ENCODE peak calls at places on chromosome 2, in ten cellular contexts. One of them, this sample, is unnamed.

GRCh38 chr2:152354069-152354755 is 19.2 kb downstream of the FMNL2 start:
- DNase-seq in kidney epithelial cell: no peak
- DNase-seq in endothelial cell of umbilical vein: no peak
- DNase-seq in neural progenitor cell: no peak
- DNase-seq in CD14-positive monocyte: no peak
- DNase-seq in B cell: no peak
- DNase-seq in thoracic aorta: no peak
- DNase-seq in glutamatergic neuron: no peak
- DNase-seq in body of pancreas: no peak
- DNase-seq in upper lobe of right lung: no peak
- DNase-seq in this sample: no peak

GRCh38 chr2:31813016-31813415 is 197.8 kb downstream of the MEMO1 start:
- DNase-seq in thoracic aorta: no peak
- DNase-seq in endothelial cell of umbilical vein: no peak
- DNase-seq in CD14-positive monocyte: no peak
- DNase-seq in glutamatergic neuron: no peak
- DNase-seq in body of pancreas: no peak
- DNase-seq in neural progenitor cell: no peak
- DNase-seq in B cell: no peak
- DNase-seq in kidney epithelial cell: no peak
- DNase-seq in upper lobe of right lung: no peak
- DNase-seq in this sample: no peak

GRCh38 chr2:198314559-198315153 is 510.3 kb downstream of the PLCL1 start:
- DNase-seq in thoracic aorta: no peak
- DNase-seq in neural progenitor cell: peak
- DNase-seq in kidney epithelial cell: no peak
- DNase-seq in glutamatergic neuron: no peak
- DNase-seq in CD14-positive monocyte: no peak
- DNase-seq in body of pancreas: no peak
- DNase-seq in upper lobe of right lung: no peak
- DNase-seq in endothelial cell of umbilical vein: peak
- DNase-seq in B cell: peak
- DNase-seq in this sample: peak

GRCh38 chr2:9909106-9909505 is 42.4 kb upstream of the GRHL1 start:
- DNase-seq in upper lobe of right lung: no peak
- DNase-seq in CD14-positive monocyte: no peak
- DNase-seq in endothelial cell of umbilical vein: no peak
- DNase-seq in thoracic aorta: no peak
- DNase-seq in neural progenitor cell: no peak
- DNase-seq in B cell: no peak
- DNase-seq in kidney epithelial cell: no peak
- DNase-seq in glutamatergic neuron: no peak
- DNase-seq in body of pancreas: no peak
- DNase-seq in this sample: no peak

GRCh38 chr2:128642801-128643200 is 324.1 kb upstream of the HS6ST1 start:
- DNase-seq in endothelial cell of umbilical vein: no peak
- DNase-seq in glutamatergic neuron: no peak
- DNase-seq in B cell: no peak
- DNase-seq in upper lobe of right lung: peak
- DNase-seq in thoracic aorta: no peak
- DNase-seq in neural progenitor cell: no peak
- DNase-seq in CD14-positive monocyte: no peak
- DNase-seq in body of pancreas: no peak
- DNase-seq in kidney epithelial cell: no peak
- DNase-seq in this sample: no peak

GRCh38 chr2:158743899-158744298 is 51.2 kb upstream of the DAPL1 start:
- DNase-seq in kidney epithelial cell: no peak
- DNase-seq in neural progenitor cell: no peak
- DNase-seq in endothelial cell of umbilical vein: no peak
- DNase-seq in B cell: no peak
- DNase-seq in CD14-positive monocyte: no peak
- DNase-seq in body of pancreas: no peak
- DNase-seq in thoracic aorta: no peak
- DNase-seq in glutamatergic neuron: no peak
- DNase-seq in upper lobe of right lung: no peak
- DNase-seq in this sample: no peak

GRCh38 chr2:217610411-217610814 is 392.4 kb downstream of the TNS1 start:
- DNase-seq in thoracic aorta: no peak
- DNase-seq in kidney epithelial cell: no peak
- DNase-seq in neural progenitor cell: no peak
- DNase-seq in endothelial cell of umbilical vein: no peak
- DNase-seq in CD14-positive monocyte: no peak
- DNase-seq in body of pancreas: peak
- DNase-seq in B cell: no peak
- DNase-seq in glutamatergic neuron: no peak
- DNase-seq in upper lobe of right lung: no peak
- DNase-seq in this sample: peak

GRCh38 chr2:216344958-216345315 is 27.3 kb downstream of the MARCHF4 start:
- DNase-seq in body of pancreas: no peak
- DNase-seq in neural progenitor cell: no peak
- DNase-seq in glutamatergic neuron: no peak
- DNase-seq in thoracic aorta: no peak
- DNase-seq in kidney epithelial cell: no peak
- DNase-seq in upper lobe of right lung: no peak
- DNase-seq in B cell: no peak
- DNase-seq in CD14-positive monocyte: no peak
- DNase-seq in endothelial cell of umbilical vein: no peak
- DNase-seq in this sample: no peak

DNA sequence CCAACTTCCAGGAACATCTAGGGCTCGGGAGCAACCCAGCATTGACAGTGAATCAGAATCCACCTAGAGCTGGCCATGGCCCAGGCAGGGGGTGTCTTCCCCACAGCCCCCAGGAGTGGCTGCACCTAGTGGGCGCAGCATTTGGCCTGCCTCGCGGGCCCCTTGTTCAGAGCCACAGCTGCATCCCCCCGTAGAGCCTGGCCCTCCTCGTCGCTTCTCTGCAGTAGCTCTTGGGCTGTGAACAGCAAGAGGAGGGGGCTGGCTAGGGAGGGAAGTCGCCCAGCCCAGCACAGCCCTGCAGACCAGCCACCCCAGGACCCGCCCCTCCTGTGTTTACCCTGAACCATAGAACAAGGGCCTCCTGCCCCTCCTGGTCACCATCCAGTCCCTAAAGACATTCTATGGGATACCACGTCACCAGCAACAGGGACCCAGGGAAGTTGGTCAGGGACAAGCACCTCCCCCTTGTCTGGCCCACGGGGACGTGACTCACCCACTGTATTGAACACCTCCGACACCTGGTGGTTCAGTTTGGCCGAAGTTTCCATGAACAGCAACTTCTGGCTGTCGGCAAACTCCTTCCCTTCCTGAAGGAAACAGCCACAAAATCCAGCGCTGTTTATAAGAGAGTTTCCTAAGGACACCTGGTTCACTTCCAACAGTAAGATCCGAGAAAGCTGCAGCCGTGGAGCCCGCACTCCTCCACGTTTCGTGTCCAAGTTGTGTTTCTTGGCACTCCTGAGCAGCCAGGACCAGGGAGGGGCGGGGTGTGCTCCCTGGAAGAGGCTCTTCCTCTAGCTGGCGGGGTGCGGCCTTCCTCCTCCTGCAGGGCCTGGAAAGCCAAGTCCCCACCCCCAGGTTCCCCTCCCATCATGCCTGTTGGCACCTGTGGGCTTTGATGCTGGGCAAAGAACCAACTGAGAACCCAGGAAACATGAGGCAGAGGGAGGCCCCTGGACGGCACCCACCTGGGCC is 8.8 kb downstream of the PRLH start:
- DNase-seq in thoracic aorta: no peak
- DNase-seq in neural progenitor cell: no peak
- DNase-seq in endothelial cell of umbilical vein: no peak
- DNase-seq in kidney epithelial cell: no peak
- DNase-seq in body of pancreas: peak
- DNase-seq in glutamatergic neuron: no peak
- DNase-seq in B cell: no peak
- DNase-seq in upper lobe of right lung: peak
- DNase-seq in CD14-positive monocyte: no peak
- DNase-seq in this sample: peak
- TF ChIP-seq CTCF in thoracic aorta: no peak
- TF ChIP-seq CTCF in neural progenitor cell: no peak
- TF ChIP-seq CTCF in endothelial cell of umbilical vein: no peak
- TF ChIP-seq CTCF in kidney epithelial cell: no peak
- TF ChIP-seq CTCF in body of pancreas: peak
- TF ChIP-seq CTCF in glutamatergic neuron: no peak
- TF ChIP-seq CTCF in B cell: no peak
- TF ChIP-seq CTCF in upper lobe of right lung: no peak
- TF ChIP-seq CTCF in CD14-positive monocyte: no peak
- TF ChIP-seq CTCF in this sample: peak

GRCh38 chr2:99439989-99440388 is 49.8 kb downstream of the REV1 start:
- DNase-seq in kidney epithelial cell: no peak
- DNase-seq in upper lobe of right lung: no peak
- DNase-seq in thoracic aorta: no peak
- DNase-seq in endothelial cell of umbilical vein: no peak
- DNase-seq in neural progenitor cell: no peak
- DNase-seq in B cell: no peak
- DNase-seq in CD14-positive monocyte: no peak
- DNase-seq in glutamatergic neuron: no peak
- DNase-seq in body of pancreas: no peak
- DNase-seq in this sample: no peak

GRCh38 chr2:99445065-99445464 is 44.8 kb downstream of the REV1 start:
- DNase-seq in glutamatergic neuron: no peak
- DNase-seq in CD14-positive monocyte: no peak
- DNase-seq in thoracic aorta: no peak
- DNase-seq in upper lobe of right lung: no peak
- DNase-seq in kidney epithelial cell: no peak
- DNase-seq in endothelial cell of umbilical vein: no peak
- DNase-seq in B cell: no peak
- DNase-seq in body of pancreas: no peak
- DNase-seq in neural progenitor cell: no peak
- DNase-seq in this sample: no peak

GRCh38 chr2:99448556-99448955 is 41.3 kb downstream of the REV1 start:
- DNase-seq in CD14-positive monocyte: no peak
- DNase-seq in body of pancreas: no peak
- DNase-seq in glutamatergic neuron: no peak
- DNase-seq in upper lobe of right lung: no peak
- DNase-seq in kidney epithelial cell: peak
- DNase-seq in neural progenitor cell: no peak
- DNase-seq in endothelial cell of umbilical vein: peak
- DNase-seq in thoracic aorta: no peak
- DNase-seq in B cell: no peak
- DNase-seq in this sample: no peak

GRCh38 chr2:99444222-99444621 is 45.6 kb downstream of the REV1 start:
- DNase-seq in kidney epithelial cell: no peak
- DNase-seq in thoracic aorta: no peak
- DNase-seq in CD14-positive monocyte: no peak
- DNase-seq in upper lobe of right lung: no peak
- DNase-seq in glutamatergic neuron: no peak
- DNase-seq in body of pancreas: no peak
- DNase-seq in endothelial cell of umbilical vein: no peak
- DNase-seq in B cell: no peak
- DNase-seq in neural progenitor cell: no peak
- DNase-seq in this sample: no peak

GRCh38 chr2:99442837-99443236 is 47.0 kb downstream of the REV1 start:
- DNase-seq in glutamatergic neuron: no peak
- DNase-seq in B cell: peak
- DNase-seq in body of pancreas: no peak
- DNase-seq in CD14-positive monocyte: no peak
- DNase-seq in neural progenitor cell: peak
- DNase-seq in endothelial cell of umbilical vein: peak
- DNase-seq in kidney epithelial cell: no peak
- DNase-seq in thoracic aorta: no peak
- DNase-seq in upper lobe of right lung: no peak
- DNase-seq in this sample: no peak
- TF ChIP-seq CTCF in glutamatergic neuron: no peak
- TF ChIP-seq CTCF in B cell: no peak
- TF ChIP-seq CTCF in body of pancreas: peak
- TF ChIP-seq CTCF in CD14-positive monocyte: peak
- TF ChIP-seq CTCF in neural progenitor cell: peak
- TF ChIP-seq CTCF in endothelial cell of umbilical vein: no peak
- TF ChIP-seq CTCF in kidney epithelial cell: peak
- TF ChIP-seq CTCF in thoracic aorta: no peak
- TF ChIP-seq CTCF in upper lobe of right lung: peak
- TF ChIP-seq CTCF in this sample: no peak

GRCh38 chr2:230578106-230578505 is 134.5 kb upstream of the CAB39 start:
- DNase-seq in B cell: no peak
- DNase-seq in CD14-positive monocyte: no peak
- DNase-seq in thoracic aorta: no peak
- DNase-seq in body of pancreas: no peak
- DNase-seq in kidney epithelial cell: no peak
- DNase-seq in endothelial cell of umbilical vein: no peak
- DNase-seq in glutamatergic neuron: no peak
- DNase-seq in neural progenitor cell: no peak
- DNase-seq in upper lobe of right lung: no peak
- DNase-seq in this sample: no peak

GRCh38 chr2:230583593-230583992 is 129.0 kb upstream of the CAB39 start:
- DNase-seq in CD14-positive monocyte: no peak
- DNase-seq in glutamatergic neuron: no peak
- DNase-seq in body of pancreas: no peak
- DNase-seq in upper lobe of right lung: no peak
- DNase-seq in kidney epithelial cell: no peak
- DNase-seq in B cell: no peak
- DNase-seq in endothelial cell of umbilical vein: no peak
- DNase-seq in neural progenitor cell: no peak
- DNase-seq in thoracic aorta: no peak
- DNase-seq in this sample: no peak

GRCh38 chr2:230586328-230586982 is 126.2 kb upstream of the CAB39 start:
- DNase-seq in CD14-positive monocyte: no peak
- DNase-seq in endothelial cell of umbilical vein: peak
- DNase-seq in thoracic aorta: no peak
- DNase-seq in upper lobe of right lung: no peak
- DNase-seq in kidney epithelial cell: no peak
- DNase-seq in body of pancreas: no peak
- DNase-seq in glutamatergic neuron: no peak
- DNase-seq in neural progenitor cell: no peak
- DNase-seq in B cell: no peak
- DNase-seq in this sample: no peak

GRCh38 chr2:230582851-230583283 is 129.8 kb upstream of the CAB39 start:
- DNase-seq in CD14-positive monocyte: no peak
- DNase-seq in upper lobe of right lung: no peak
- DNase-seq in thoracic aorta: no peak
- DNase-seq in body of pancreas: no peak
- DNase-seq in kidney epithelial cell: peak
- DNase-seq in B cell: peak
- DNase-seq in glutamatergic neuron: no peak
- DNase-seq in endothelial cell of umbilical vein: peak
- DNase-seq in neural progenitor cell: no peak
- DNase-seq in this sample: no peak
- TF ChIP-seq CTCF in CD14-positive monocyte: no peak
- TF ChIP-seq CTCF in upper lobe of right lung: no peak
- TF ChIP-seq CTCF in thoracic aorta: no peak
- TF ChIP-seq CTCF in body of pancreas: no peak
- TF ChIP-seq CTCF in kidney epithelial cell: no peak
- TF ChIP-seq CTCF in B cell: no peak
- TF ChIP-seq CTCF in glutamatergic neuron: no peak
- TF ChIP-seq CTCF in endothelial cell of umbilical vein: no peak
- TF ChIP-seq CTCF in neural progenitor cell: no peak
- TF ChIP-seq CTCF in this sample: no peak

GRCh38 chr2:63598971-63599370 is 10.2 kb downstream of the MDH1 start:
- DNase-seq in kidney epithelial cell: no peak
- DNase-seq in glutamatergic neuron: no peak
- DNase-seq in CD14-positive monocyte: no peak
- DNase-seq in thoracic aorta: no peak
- DNase-seq in body of pancreas: no peak
- DNase-seq in B cell: no peak
- DNase-seq in neural progenitor cell: no peak
- DNase-seq in endothelial cell of umbilical vein: no peak
- DNase-seq in upper lobe of right lung: no peak
- DNase-seq in this sample: no peak

GRCh38 chr2:63590621-63591408 is 2.1 kb downstream of the MDH1 start:
- DNase-seq in B cell: no peak
- DNase-seq in endothelial cell of umbilical vein: no peak
- DNase-seq in upper lobe of right lung: no peak
- DNase-seq in kidney epithelial cell: no peak
- DNase-seq in glutamatergic neuron: no peak
- DNase-seq in thoracic aorta: no peak
- DNase-seq in neural progenitor cell: no peak
- DNase-seq in CD14-positive monocyte: no peak
- DNase-seq in body of pancreas: no peak
- DNase-seq in this sample: no peak

GRCh38 chr2:63591566-63592175 is 2.9 kb downstream of the MDH1 start:
- DNase-seq in neural progenitor cell: no peak
- DNase-seq in thoracic aorta: no peak
- DNase-seq in body of pancreas: no peak
- DNase-seq in endothelial cell of umbilical vein: no peak
- DNase-seq in glutamatergic neuron: no peak
- DNase-seq in upper lobe of right lung: no peak
- DNase-seq in CD14-positive monocyte: no peak
- DNase-seq in B cell: no peak
- DNase-seq in kidney epithelial cell: no peak
- DNase-seq in this sample: no peak

GRCh38 chr2:63596487-63596886 is 7.7 kb downstream of the MDH1 start:
- DNase-seq in CD14-positive monocyte: no peak
- DNase-seq in endothelial cell of umbilical vein: no peak
- DNase-seq in kidney epithelial cell: no peak
- DNase-seq in glutamatergic neuron: no peak
- DNase-seq in body of pancreas: no peak
- DNase-seq in neural progenitor cell: no peak
- DNase-seq in upper lobe of right lung: no peak
- DNase-seq in B cell: no peak
- DNase-seq in thoracic aorta: no peak
- DNase-seq in this sample: no peak

GRCh38 chr2:63594622-63595021 is 5.9 kb downstream of the MDH1 start:
- DNase-seq in upper lobe of right lung: no peak
- DNase-seq in body of pancreas: no peak
- DNase-seq in B cell: no peak
- DNase-seq in endothelial cell of umbilical vein: no peak
- DNase-seq in glutamatergic neuron: no peak
- DNase-seq in thoracic aorta: no peak
- DNase-seq in kidney epithelial cell: no peak
- DNase-seq in neural progenitor cell: no peak
- DNase-seq in CD14-positive monocyte: no peak
- DNase-seq in this sample: no peak
- TF ChIP-seq CTCF in upper lobe of right lung: no peak
- TF ChIP-seq CTCF in body of pancreas: no peak
- TF ChIP-seq CTCF in B cell: no peak
- TF ChIP-seq CTCF in endothelial cell of umbilical vein: no peak
- TF ChIP-seq CTCF in glutamatergic neuron: no peak
- TF ChIP-seq CTCF in thoracic aorta: no peak
- TF ChIP-seq CTCF in kidney epithelial cell: peak
- TF ChIP-seq CTCF in neural progenitor cell: no peak
- TF ChIP-seq CTCF in CD14-positive monocyte: no peak
- TF ChIP-seq CTCF in this sample: no peak

This sample was measured in Calu3.